ENCODE peak calls at places on chromosomes 7 and 10, in five cellular contexts. L, W, S, G and P are unnamed samples.

GRCh38 chr10:31749293-31749692 is 179.3 kb downstream of the ARHGAP12 start:
- DNase-seq in L (no peak), W (no peak), S (no peak), G (no peak), P (no peak)

GRCh38 chr7:36984710-36985308 is 260.5 kb upstream of the AOAH start:
- DNase-seq in L (no peak), W (no peak), S (no peak), G (no peak), P (no peak)

GRCh38 chr10:69092959-69093850 is 5.3 kb downstream of the SRGN start:
- DNase-seq in L (peak), W (peak), S (peak), G (peak), P (peak)

GRCh38 chr10:126147866-126148578 is 240.3 kb downstream of the ADAM12 start:
- DNase-seq in L (no peak), W (no peak), S (peak), G (no peak), P (peak)

GRCh38 chr7:116863168-116863670 is 832 bp downstream of the CAPZA2 start:
- DNase-seq in L (peak), W (peak), S (peak), G (peak), P (no peak)

GRCh38 chr7:157302314-157302711 is 34.5 kb upstream of the DNAJB6 start:
- DNase-seq in L (peak), W (peak), S (peak), G (peak), P (no peak)

GRCh38 chr10:865257-865656 is 66.2 kb downstream of the LARP4B start:
- DNase-seq in L (no peak), W (no peak), S (no peak), G (no peak), P (no peak)

GRCh38 chr10:75211007-75211735 is 575 bp downstream of the VDAC2 start:
- DNase-seq in L (peak), W (peak), S (peak), G (peak), P (peak)

GRCh38 chr7:95621404-95621803 is 25.1 kb upstream of the PDK4 start:
- DNase-seq in L (no peak), W (no peak), S (no peak), G (no peak), P (no peak)

GRCh38 chr7:68862736-68863135 is 735.5 kb upstream of the AUTS2 start:
- DNase-seq in L (no peak), W (no peak), S (no peak), G (no peak), P (no peak)